ENCODE peak calls at places on chromosomes 12 and 14, in four cellular contexts. One of them, this sample, is unnamed.

GRCh38 chr12:106187155-106187789 is 48.5 kb upstream of the NUAK1 start:
- DNase-seq in ovary: no peak
- DNase-seq in endodermal cell: no peak
- DNase-seq in A549: no peak
- DNase-seq in this sample: no peak

GRCh38 chr14:34023824-34024767 is 73.2 kb upstream of the EGLN3 start:
- DNase-seq in ovary: no peak
- DNase-seq in endodermal cell: no peak
- DNase-seq in A549: no peak
- DNase-seq in this sample: no peak

GRCh38 chr12:48001426-48002178 is 2.7 kb downstream of the COL2A1 start:
- DNase-seq in ovary: no peak
- DNase-seq in endodermal cell: peak; percentile 94
- DNase-seq in A549: no peak
- DNase-seq in this sample: peak; percentile 75

GRCh38 chr12:122835693-122836026 is 403 bp downstream of the HIP1R start:
- DNase-seq in ovary: no peak
- DNase-seq in endodermal cell: no peak
- DNase-seq in A549: no peak
- DNase-seq in this sample: no peak

GRCh38 chr14:104843442-104844305 is 21.4 kb upstream of the CEP170B start:
- DNase-seq in ovary: no peak
- DNase-seq in endodermal cell: peak; percentile 87
- DNase-seq in A549: no peak
- DNase-seq in this sample: no peak

GRCh38 chr12:60262378-60262777 is 666.5 kb downstream of the SLC16A7 start:
- DNase-seq in ovary: no peak
- DNase-seq in endodermal cell: no peak
- DNase-seq in A549: no peak
- DNase-seq in this sample: no peak

GRCh38 chr12:107402041-107403022 is 283.3 kb upstream of the PWP1 start:
- DNase-seq in ovary: no peak
- DNase-seq in endodermal cell: peak; percentile 97
- DNase-seq in A549: peak; percentile 85
- DNase-seq in this sample: peak; percentile 70

GRCh38 chr14:94650806-94651805 is 38.9 kb downstream of the SERPINA3 start:
- DNase-seq in ovary: no peak
- DNase-seq in endodermal cell: no peak
- DNase-seq in A549: no peak
- DNase-seq in this sample: no peak

GRCh38 chr12:120290541-120291312 is 976 bp downstream of the RNU4-2 start:
- DNase-seq in ovary: no peak
- DNase-seq in endodermal cell: peak; percentile 86
- DNase-seq in A549: peak; percentile 74
- DNase-seq in this sample: no peak

GRCh38 chr12:76922821-76923315 is 44.0 kb upstream of the CSRP2 start:
- DNase-seq in ovary: no peak
- DNase-seq in endodermal cell: no peak
- DNase-seq in A549: no peak
- DNase-seq in this sample: no peak

GRCh38 chr12:94250130-94250529 is 101.8 kb downstream of the PLXNC1 start:
- DNase-seq in ovary: no peak
- DNase-seq in endodermal cell: no peak
- DNase-seq in A549: no peak
- DNase-seq in this sample: no peak

GRCh38 chr12:50246873-50247612 is 36.3 kb downstream of the LIMA1 start:
- DNase-seq in ovary: peak; percentile 51
- DNase-seq in endodermal cell: no peak
- DNase-seq in A549: peak; percentile 86
- DNase-seq in this sample: peak; percentile 86

GRCh38 chr12:116265361-116266128 is 11.9 kb downstream of the MED13L start:
- DNase-seq in ovary: no peak
- DNase-seq in endodermal cell: no peak
- DNase-seq in A549: no peak
- DNase-seq in this sample: no peak
- H3K27ac ChIP-seq in ovary: no peak overlapping the region
- H3K27ac ChIP-seq in endodermal cell: no peak overlapping the region
- H3K27ac ChIP-seq in A549: no peak overlapping the region
- H3K27ac ChIP-seq in this sample: no peak overlapping the region

GRCh38 chr14:105930572-105930971 is 404.2 kb downstream of the TMEM121 start:
- DNase-seq in ovary: no peak
- DNase-seq in endodermal cell: peak; percentile 6
- DNase-seq in A549: no peak
- DNase-seq in this sample: no peak

GRCh38 chr14:105935384-105935783 is 409.0 kb downstream of the TMEM121 start:
- DNase-seq in ovary: no peak
- DNase-seq in endodermal cell: peak; percentile 7
- DNase-seq in A549: no peak
- DNase-seq in this sample: no peak

GRCh38 chr14:105933238-105933637 is 406.9 kb downstream of the TMEM121 start:
- DNase-seq in ovary: no peak
- DNase-seq in endodermal cell: peak; percentile 3
- DNase-seq in A549: no peak
- DNase-seq in this sample: no peak

GRCh38 chr14:105929327-105930081 is 403.1 kb downstream of the TMEM121 start:
- DNase-seq in ovary: no peak
- DNase-seq in endodermal cell: no peak
- DNase-seq in A549: no peak
- DNase-seq in this sample: no peak

DNA sequence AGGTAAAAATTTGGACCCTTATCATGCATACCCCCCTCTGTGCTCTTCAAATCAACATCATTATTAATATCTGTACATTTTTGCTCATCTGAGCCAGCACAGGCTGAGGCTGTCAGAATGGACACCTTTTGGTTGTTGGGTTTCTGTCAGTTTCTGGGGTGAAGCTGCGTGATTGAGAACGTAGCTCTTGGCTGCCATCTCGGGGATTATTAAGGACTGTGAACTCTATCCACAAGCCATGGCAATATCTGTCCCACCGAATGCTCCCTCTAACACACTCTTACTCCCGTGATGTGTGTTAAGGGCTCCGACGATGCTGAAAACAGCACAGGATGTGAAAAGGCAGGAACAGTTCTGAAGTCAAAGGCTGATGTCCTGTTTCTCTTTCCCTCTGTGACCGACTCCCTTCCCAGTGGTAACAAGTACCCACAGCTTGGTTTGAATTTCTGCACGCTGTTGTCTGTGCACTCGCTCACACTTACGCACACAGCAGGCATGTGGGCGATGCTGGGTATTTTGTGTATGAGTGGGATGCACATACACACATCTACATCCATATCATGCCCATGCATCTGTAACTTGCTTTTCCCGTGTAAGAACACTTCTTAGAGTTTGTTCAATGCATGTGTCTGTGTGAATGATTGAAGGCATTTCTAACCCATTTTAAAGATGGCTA is 405.6 kb downstream of the TMEM121 start:
- DNase-seq in ovary: no peak
- DNase-seq in endodermal cell: peak; percentile 7
- DNase-seq in A549: peak; percentile 29
- DNase-seq in this sample: peak; percentile 6
- TF ChIP-seq CTCF in ovary: no peak
- TF ChIP-seq CTCF in endodermal cell: no peak
- TF ChIP-seq CTCF in A549: peak; percentile 35
- TF ChIP-seq CTCF in this sample: no peak

GRCh38 chr14:68462683-68463082 is 330.2 kb downstream of the ZFP36L1 start:
- DNase-seq in ovary: no peak
- DNase-seq in endodermal cell: no peak
- DNase-seq in A549: peak; percentile 56
- DNase-seq in this sample: no peak
- H3K27ac ChIP-seq in ovary: no peak overlapping the region
- H3K27ac ChIP-seq in endodermal cell: no peak overlapping the region
- H3K27ac ChIP-seq in A549: peak overlapping the region; percentile 95
- H3K27ac ChIP-seq in this sample: no peak overlapping the region

GRCh38 chr12:85138833-85139232 is 102.7 kb downstream of the LRRIQ1 start:
- DNase-seq in ovary: no peak
- DNase-seq in endodermal cell: no peak
- DNase-seq in A549: peak; percentile 14
- DNase-seq in this sample: no peak
- TF ChIP-seq CTCF in ovary: no peak
- TF ChIP-seq CTCF in endodermal cell: no peak
- TF ChIP-seq CTCF in A549: no peak
- TF ChIP-seq CTCF in this sample: no peak

GRCh38 chr12:27521066-27521465 is 2.9 kb upstream of the PPFIBP1 start:
- DNase-seq in ovary: peak; percentile 71
- DNase-seq in endodermal cell: peak; percentile 88
- DNase-seq in A549: no peak
- DNase-seq in this sample: no peak
- H3K27ac ChIP-seq in ovary: no peak overlapping the region
- H3K27ac ChIP-seq in endodermal cell: no peak overlapping the region
- H3K27ac ChIP-seq in A549: peak overlapping the region; percentile 3
- H3K27ac ChIP-seq in this sample: no peak overlapping the region

DNA sequence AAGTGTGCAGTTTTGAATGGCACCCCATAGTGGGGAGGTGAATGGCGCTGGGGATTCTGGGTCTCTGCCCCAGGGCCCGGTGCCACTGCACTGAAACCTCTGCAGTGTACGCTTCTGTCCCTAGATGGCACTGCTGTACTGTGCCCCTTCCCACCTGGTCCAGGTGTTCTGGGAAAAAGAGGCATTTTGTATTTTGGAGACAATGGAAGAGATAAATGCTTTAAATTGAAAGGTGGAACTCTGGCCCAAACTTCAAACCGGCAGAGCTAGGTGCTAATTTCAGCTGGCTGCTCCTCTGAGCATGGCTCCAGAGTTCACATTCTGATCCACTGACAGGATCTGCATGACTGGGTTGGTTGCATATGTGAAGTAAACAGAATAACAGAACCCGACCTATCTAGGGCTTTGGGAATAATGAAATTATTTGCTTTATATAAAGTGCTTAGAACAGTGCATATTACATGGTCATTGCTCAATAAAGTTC is 52.2 kb downstream of the KRT80 start:
- DNase-seq in ovary: no peak
- DNase-seq in endodermal cell: peak; percentile 94
- DNase-seq in A549: peak; percentile 68
- DNase-seq in this sample: peak; percentile 91
- TF ChIP-seq CTCF in ovary: no peak
- TF ChIP-seq CTCF in endodermal cell: peak; percentile 92
- TF ChIP-seq CTCF in A549: peak; percentile 97
- TF ChIP-seq CTCF in this sample: peak; percentile 95

GRCh38 chr14:90981658-90982057 is 78.8 kb downstream of the RPS6KA5 start:
- DNase-seq in ovary: no peak
- DNase-seq in endodermal cell: no peak
- DNase-seq in A549: no peak
- DNase-seq in this sample: no peak

GRCh38 chr14:90987140-90987539 is 73.3 kb downstream of the RPS6KA5 start:
- DNase-seq in ovary: no peak
- DNase-seq in endodermal cell: no peak
- DNase-seq in A549: no peak
- DNase-seq in this sample: no peak

GRCh38 chr14:90985601-90986242 is 74.7 kb downstream of the RPS6KA5 start:
- DNase-seq in ovary: no peak
- DNase-seq in endodermal cell: no peak
- DNase-seq in A549: no peak
- DNase-seq in this sample: no peak

GRCh38 chr14:90986510-90986909 is 73.9 kb downstream of the RPS6KA5 start:
- DNase-seq in ovary: no peak
- DNase-seq in endodermal cell: peak; percentile 50
- DNase-seq in A549: no peak
- DNase-seq in this sample: peak; percentile 41

DNA sequence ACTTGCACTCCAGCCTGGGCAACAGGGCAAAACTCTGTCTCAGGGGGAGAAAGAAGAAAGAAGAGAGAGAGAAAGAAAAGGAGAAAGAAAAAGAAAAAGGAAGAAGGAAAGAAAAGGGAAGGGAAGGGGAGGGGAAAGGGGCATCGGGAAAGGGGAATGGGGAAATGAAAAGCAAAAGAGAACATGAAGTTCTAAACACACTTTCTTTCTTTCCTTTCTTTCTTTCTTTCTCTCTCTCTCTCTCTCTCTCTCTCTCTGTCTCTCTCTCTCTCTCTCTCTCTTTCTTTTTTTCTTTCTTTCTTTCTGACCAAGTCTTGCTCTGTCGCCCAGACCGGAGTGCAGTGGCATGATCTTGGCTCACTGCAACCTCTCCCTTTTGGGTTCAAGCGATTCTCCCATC is 76.9 kb downstream of the RPS6KA5 start:
- DNase-seq in ovary: no peak
- DNase-seq in endodermal cell: no peak
- DNase-seq in A549: no peak
- DNase-seq in this sample: no peak
- H3K27ac ChIP-seq in ovary: no peak overlapping the region
- H3K27ac ChIP-seq in endodermal cell: no peak overlapping the region
- H3K27ac ChIP-seq in A549: no peak overlapping the region
- H3K27ac ChIP-seq in this sample: no peak overlapping the region

GRCh38 chr14:23446291-23446851 is 10.9 kb upstream of the MYH7 start:
- DNase-seq in ovary: no peak
- DNase-seq in endodermal cell: no peak
- DNase-seq in A549: no peak
- DNase-seq in this sample: no peak
- TF ChIP-seq CTCF in ovary: no peak
- TF ChIP-seq CTCF in endodermal cell: no peak
- TF ChIP-seq CTCF in A549: no peak
- TF ChIP-seq CTCF in this sample: no peak

GRCh38 chr12:4959381-4959780 is 49.7 kb downstream of the KCNA1 start:
- DNase-seq in ovary: no peak
- DNase-seq in endodermal cell: no peak
- DNase-seq in A549: no peak
- DNase-seq in this sample: no peak
- H3K27ac ChIP-seq in ovary: no peak overlapping the region
- H3K27ac ChIP-seq in endodermal cell: no peak overlapping the region
- H3K27ac ChIP-seq in A549: no peak overlapping the region
- H3K27ac ChIP-seq in this sample: no peak overlapping the region

GRCh38 chr12:52715416-52715815 is 12.1 kb upstream of the KRT77 start:
- DNase-seq in ovary: no peak
- DNase-seq in endodermal cell: peak; percentile 93
- DNase-seq in A549: peak; percentile 38
- DNase-seq in this sample: no peak
- TF ChIP-seq CTCF in ovary: no peak
- TF ChIP-seq CTCF in endodermal cell: peak; percentile 77
- TF ChIP-seq CTCF in A549: no peak
- TF ChIP-seq CTCF in this sample: no peak

This sample was measured in RWPE1.